ENCODE peak calls at places on chromosome 21, in ten cellular contexts. Q, S, M, O, W, K, E, C, L and H are unnamed samples.

GRCh38 chr21:35779690-35780570 is 280.4 kb downstream of the SETD4 start:
- DNase-seq in Q (no peak), S (no peak), M (no peak), O (no peak), W (no peak), K (no peak), E (no peak), C (no peak), L (no peak), H (no peak)

GRCh38 chr21:43188712-43189151 is 19.9 kb downstream of the CRYAA start:
- DNase-seq in Q (no peak), S (no peak), M (no peak), O (no peak), W (no peak), K (no peak), E (peak; percentile 86), C (peak; percentile 83), L (no peak), H (no peak)

GRCh38 chr21:27633631-27634030 is 666.7 kb upstream of the ADAMTS5 start:
- DNase-seq in Q (no peak), S (no peak), M (no peak), O (no peak), W (no peak), K (no peak), E (no peak), C (no peak), L (no peak), H (no peak)

GRCh38 chr21:26451014-26451740 is 121.9 kb downstream of the CYYR1 start:
- DNase-seq in Q (no peak), S (no peak), M (no peak), O (no peak), W (no peak), K (no peak), E (no peak), C (no peak), L (no peak), H (no peak)

GRCh38 chr21:42678118-42678430 is 24.7 kb downstream of the PDE9A start:
- DNase-seq in Q (no peak), S (no peak), M (no peak), O (peak; percentile 87), W (no peak), K (no peak), E (no peak), C (no peak), L (no peak), H (no peak)

GRCh38 chr21:35512321-35512720 is 463.2 kb upstream of the RUNX1 start:
- DNase-seq in Q (no peak), S (no peak), M (no peak), O (no peak), W (no peak), K (no peak), E (no peak), C (no peak), L (no peak), H (no peak)

GRCh38 chr21:26754853-26755252 is 90.4 kb downstream of the ADAMTS1 start:
- DNase-seq in Q (no peak), S (no peak), M (no peak), O (no peak), W (no peak), K (no peak), E (no peak), C (no peak), L (no peak), H (no peak)

GRCh38 chr21:28138272-28138671 is 854.4 kb downstream of the LTN1 start:
- DNase-seq in Q (no peak), S (no peak), M (no peak), O (no peak), W (no peak), K (no peak), E (no peak), C (no peak), L (no peak), H (no peak)

GRCh38 chr21:46066843-46067331 is 31.0 kb upstream of the COL6A2 start:
- DNase-seq in Q (no peak), S (no peak), M (no peak), O (no peak), W (no peak), K (no peak), E (peak; percentile 87), C (no peak), L (no peak), H (no peak)

GRCh38 chr21:44054710-44055109 is 42.6 kb downstream of the TRAPPC10 start:
- DNase-seq in Q (no peak), S (no peak), M (no peak), O (no peak), W (no peak), K (no peak), E (no peak), C (no peak), L (no peak), H (no peak)

GRCh38 chr21:16125274-16125673 is 395.5 kb downstream of the USP25 start:
- DNase-seq in Q (no peak), S (no peak), M (no peak), O (peak; percentile 14), W (peak; percentile 59), K (no peak), E (no peak), C (no peak), L (no peak), H (no peak)

DNA sequence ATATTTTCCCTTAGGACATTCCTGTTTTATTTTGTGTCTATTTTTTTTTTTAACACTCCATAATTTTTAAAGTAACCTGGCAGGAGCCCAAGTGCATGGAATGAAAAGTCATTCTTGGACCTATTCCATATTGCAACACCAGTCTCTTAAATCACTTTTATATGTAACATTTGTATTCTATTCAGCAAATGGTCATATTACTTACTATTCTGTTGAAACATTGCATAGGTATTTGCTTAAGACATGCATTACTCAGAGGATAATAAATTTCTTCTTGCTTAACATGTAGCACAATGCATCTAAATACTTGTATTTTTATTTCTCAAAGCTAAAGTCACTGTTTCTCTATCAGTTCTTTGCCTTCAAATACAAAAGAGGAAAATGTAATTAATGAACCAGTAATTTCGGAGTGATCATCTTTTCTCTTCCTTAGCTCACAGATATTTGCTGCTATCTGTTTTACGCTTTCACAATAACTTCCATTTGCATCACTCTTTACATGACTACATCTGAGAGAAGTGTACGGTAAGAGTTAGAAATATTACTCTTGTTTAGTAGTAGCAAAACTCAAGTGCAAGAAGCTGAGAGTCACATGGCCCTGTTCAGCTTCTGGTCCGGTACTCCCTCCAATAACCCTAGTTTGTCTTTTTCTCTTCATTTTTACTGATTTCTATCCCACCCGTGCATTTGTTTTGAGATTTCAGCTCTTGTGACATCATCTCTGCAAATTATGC is 394.8 kb downstream of the USP25 start:
- DNase-seq in Q (no peak), S (no peak), M (no peak), O (no peak), W (peak; percentile 96), K (no peak), E (no peak), C (no peak), L (no peak), H (peak; percentile 15)
- TF ChIP-seq POLR2AphosphoS5 in Q (no peak), S (no peak), M (no peak), O (no peak), W (peak; percentile 50), K (no peak), E (peak; percentile 20), C (no peak), L (no peak), H (no peak)

GRCh38 chr21:40881767-40882166 is 34.8 kb upstream of the DSCAM start:
- DNase-seq in Q (no peak), S (no peak), M (no peak), O (no peak), W (no peak), K (no peak), E (no peak), C (no peak), L (no peak), H (no peak)
- TF ChIP-seq POLR2AphosphoS5 in Q (no peak), S (no peak), M (no peak), O (no peak), W (no peak), K (no peak), E (no peak), C (no peak), L (no peak), H (no peak)

GRCh38 chr21:37071561-37072238 is 1.2 kb downstream of the PIGP start:
- DNase-seq in Q (no peak), S (no peak), M (no peak), O (peak; percentile 34), W (no peak), K (peak; percentile 37), E (peak; percentile 90), C (peak; percentile 91), L (no peak), H (peak; percentile 20)

GRCh38 chr21:37073417-37074194 is 552 bp downstream of the TTC3 start:
- DNase-seq in Q (peak; percentile 27), S (peak; percentile 56), M (peak; percentile 32), O (peak; percentile 61), W (no peak), K (peak; percentile 58), E (peak; percentile 86), C (peak; percentile 85), L (no peak), H (no peak)

GRCh38 chr21:37074195-37074510 is 1.1 kb downstream of the TTC3 start:
- DNase-seq in Q (no peak), S (no peak), M (no peak), O (peak; percentile 45), W (no peak), K (peak; percentile 37), E (no peak), C (no peak), L (no peak), H (peak; percentile 17)

GRCh38 chr21:37072988-37073416 is at the start of the genes PIGP and TTC3:
- DNase-seq in Q (peak; percentile 84), S (peak; percentile 97), M (peak; percentile 84), O (peak; percentile 99), W (peak; percentile 56), K (peak; percentile 100), E (peak; percentile 97), C (peak; percentile 96), L (peak; percentile 76), H (peak; percentile 89)

GRCh38 chr21:37072239-37072987 is 458 bp downstream of the PIGP start:
- DNase-seq in Q (peak; percentile 43), S (no peak), M (no peak), O (no peak), W (peak; percentile 12), K (no peak), E (peak; percentile 88), C (peak; percentile 86), L (no peak), H (peak; percentile 67)
- TF ChIP-seq POLR2AphosphoS5 in Q (no peak), S (no peak), M (peak; percentile 67), O (peak; percentile 1), W (peak; percentile 58), K (peak; percentile 46), E (no peak), C (peak; percentile 10), L (no peak), H (no peak)

DNA sequence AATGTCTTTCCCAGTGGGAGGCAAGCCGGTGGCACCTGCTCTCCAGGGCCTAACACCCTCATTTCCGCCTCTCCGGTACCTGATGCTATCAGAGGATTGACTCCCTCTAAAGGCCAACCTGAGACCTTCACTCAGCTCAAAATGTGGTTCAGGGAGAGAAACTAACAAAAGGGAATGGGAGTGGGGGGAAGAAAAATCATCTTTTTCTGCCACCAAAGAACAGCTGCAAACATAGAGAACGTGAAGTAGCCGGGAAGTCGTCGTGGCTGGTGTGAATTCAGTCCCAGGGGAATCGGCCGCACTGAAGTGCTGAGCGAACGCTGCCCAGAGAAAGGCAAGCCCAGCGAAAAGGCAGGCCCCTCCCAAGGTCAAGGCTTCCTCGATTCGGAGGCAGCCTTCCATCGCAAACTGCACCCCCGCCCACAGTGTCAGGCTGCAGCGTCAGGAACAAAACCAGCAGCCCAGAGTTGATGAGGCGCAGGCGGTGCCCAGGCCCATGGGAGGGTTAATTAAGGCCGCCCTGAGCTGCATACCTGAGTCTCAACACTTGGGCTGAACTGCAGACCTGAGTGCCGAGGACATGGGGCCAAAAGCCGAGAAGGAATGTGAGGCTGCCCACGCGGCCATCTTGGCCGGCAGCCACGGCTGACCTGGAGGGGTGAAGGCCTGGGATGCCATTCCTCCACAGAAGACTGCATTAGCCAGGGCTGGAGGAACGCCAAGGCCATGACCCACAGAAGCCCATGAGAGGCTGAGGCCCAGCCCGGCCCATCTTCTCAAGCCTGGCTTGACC is 160.2 kb downstream of the PSMG1 start:
- DNase-seq in Q (no peak), S (no peak), M (no peak), O (no peak), W (no peak), K (no peak), E (peak; percentile 66), C (no peak), L (no peak), H (peak; percentile 72)
- TF ChIP-seq POLR2AphosphoS5 in Q (no peak), S (no peak), M (no peak), O (no peak), W (no peak), K (no peak), E (no peak), C (no peak), L (no peak), H (no peak)